ENCODE peak calls at places on chromosomes 3 and 15, in seven cellular contexts. R is activated T-helper 1 cell treated with anti-CD3 and anti-CD28 coated beads, Interleukin-12 subunit alpha, Interleukin-12 subunit beta, Interleukin-2, Interleukin-4 antibody, amounts not matched to agents 30 ng/mL and 10 ng/mL and 1 ng/mL, durations not matched to agents 14 hours and 24 hours and 36 hours; D is WTC11; S is foreskin keratinocyte; E is ACHN; M is non-pigmented ciliary epithelial cell; I is dermis blood vessel endothelial cell. Z is an unnamed sample.

GRCh38 chr3:190883141-190883540 is 20.6 kb upstream of the GMNC start:
- DNase-seq in R (no peak), D (no peak), S (no peak), E (no peak), M (no peak), I (no peak), Z (no peak)

GRCh38 chr3:171867976-171868375 is 24.8 kb downstream of the TMEM212 start:
- DNase-seq in R (no peak), D (no peak), S (no peak), E (peak; percentile 19), M (no peak), I (no peak), Z (peak; percentile 38)

GRCh38 chr3:128491900-128492352 is 1.1 kb downstream of the GATA2 start:
- DNase-seq in R (no peak), D (no peak), S (no peak), E (no peak), M (no peak), I (no peak), Z (peak; percentile 16)

GRCh38 chr3:179258820-179259219 is 7.9 kb upstream of the KCNMB3 start:
- DNase-seq in R (no peak), D (no peak), S (no peak), E (no peak), M (no peak), I (no peak), Z (no peak)

GRCh38 chr15:25830844-25831443 is 32.2 kb downstream of the ATP10A start:
- DNase-seq in R (no peak), D (no peak), S (no peak), E (peak; percentile 71), M (peak; percentile 41), I (no peak), Z (no peak)

GRCh38 chr3:11084098-11084497 is 70.2 kb upstream of the HRH1 start:
- DNase-seq in R (no peak), D (no peak), S (no peak), E (no peak), M (no peak), I (no peak), Z (peak; percentile 39)

GRCh38 chr15:67224889-67225288 is 29.6 kb downstream of the AAGAB start:
- DNase-seq in R (no peak), D (no peak), S (peak; percentile 100), E (no peak), M (no peak), I (no peak), Z (no peak)

GRCh38 chr15:51600114-51600513 is 22.5 kb downstream of the DMXL2 start:
- DNase-seq in R (no peak), D (no peak), S (peak; percentile 87), E (peak; percentile 52), M (no peak), I (no peak), Z (no peak)

GRCh38 chr3:46667657-46668056 is 25.8 kb downstream of the ALS2CL start:
- DNase-seq in R (no peak), D (peak; percentile 5), S (no peak), E (no peak), M (no peak), I (no peak), Z (no peak)

GRCh38 chr3:134313839-134314587 is 60.2 kb downstream of the AMOTL2 start:
- DNase-seq in R (no peak), D (no peak), S (peak; percentile 75), E (no peak), M (no peak), I (peak; percentile 19), Z (no peak)

GRCh38 chr3:181711325-181712135 is at the start of gene SOX2:
- DNase-seq in R (no peak), D (peak; percentile 88), S (peak; percentile 64), E (peak; percentile 90), M (no peak), I (peak; percentile 61), Z (peak; percentile 98)

GRCh38 chr15:50059203-50059772 is 59.7 kb downstream of the ATP8B4 start:
- DNase-seq in R (no peak), D (no peak), S (no peak), E (no peak), M (no peak), I (no peak), Z (no peak)

GRCh38 chr3:63343674-63344073 is 65.6 kb downstream of the SYNPR start:
- DNase-seq in R (no peak), D (peak; percentile 50), S (peak; percentile 90), E (peak; percentile 72), M (peak; percentile 96), I (peak; percentile 92), Z (peak; percentile 96)

GRCh38 chr15:28948036-28948435 is 62.3 kb downstream of the APBA2 start:
- DNase-seq in R (no peak), D (no peak), S (no peak), E (no peak), M (no peak), I (no peak), Z (no peak)

GRCh38 chr3:121064121-121064520 is 156.1 kb downstream of the STXBP5L start:
- DNase-seq in R (no peak), D (no peak), S (no peak), E (no peak), M (no peak), I (no peak), Z (no peak)

GRCh38 chr3:28244471-28244870 is 3.1 kb downstream of the CMC1 start:
- DNase-seq in R (no peak), D (no peak), S (no peak), E (no peak), M (no peak), I (no peak), Z (no peak)

GRCh38 chr3:37024092-37024491 is 30.8 kb downstream of the MLH1 start:
- DNase-seq in R (no peak), D (no peak), S (no peak), E (no peak), M (no peak), I (peak; percentile 49), Z (peak; percentile 38)

GRCh38 chr3:100865442-100865841 is 127.8 kb downstream of the ABI3BP start:
- DNase-seq in R (no peak), D (no peak), S (no peak), E (no peak), M (no peak), I (no peak), Z (no peak)

GRCh38 chr15:82159922-82160321 is 102.6 kb downstream of the EFL1 start:
- DNase-seq in R (no peak), D (no peak), S (peak; percentile 100), E (peak; percentile 72), M (peak; percentile 93), I (peak; percentile 48), Z (no peak)

GRCh38 chr15:28098766-28099554 is at the start of gene OCA2:
- DNase-seq in R (peak; percentile 40), D (peak; percentile 92), S (no peak), E (peak; percentile 53), M (no peak), I (peak; percentile 27), Z (peak; percentile 75)

GRCh38 chr3:98038241-98038640 is 3.1 kb upstream of the GABRR3 start:
- DNase-seq in R (no peak), D (no peak), S (no peak), E (no peak), M (no peak), I (no peak), Z (no peak)

GRCh38 chr15:51727141-51727897 is 10.1 kb downstream of the LYSMD2 start:
- DNase-seq in R (no peak), D (no peak), S (no peak), E (peak; percentile 50), M (no peak), I (peak; percentile 6), Z (no peak)

GRCh38 chr3:157079677-157080369 is 80.1 kb downstream of the CCNL1 start:
- DNase-seq in R (no peak), D (no peak), S (no peak), E (no peak), M (no peak), I (no peak), Z (no peak)

GRCh38 chr3:193134895-193135294 is 106.1 kb upstream of the PLAAT1 start:
- DNase-seq in R (no peak), D (no peak), S (peak; percentile 48), E (peak; percentile 38), M (peak; percentile 64), I (no peak), Z (peak; percentile 19)

GRCh38 chr3:18424213-18424861 is 802 bp downstream of the SATB1 start:
- DNase-seq in R (no peak), D (peak; percentile 27), S (no peak), E (no peak), M (no peak), I (no peak), Z (peak; percentile 7)

GRCh38 chr15:26531489-26531888 is 241.4 kb downstream of the GABRB3 start:
- DNase-seq in R (no peak), D (no peak), S (no peak), E (no peak), M (no peak), I (no peak), Z (no peak)

GRCh38 chr3:194279701-194280360 is 71.3 kb downstream of the CPN2 start:
- DNase-seq in R (no peak), D (no peak), S (no peak), E (no peak), M (no peak), I (no peak), Z (no peak)